ENCODE peak calls at places on chromosomes 13 and 19, in six cellular contexts. O is endodermal cell, E is heart left ventricle, M is natural killer cell, B is HFFc6, S is heart right ventricle. D is an unnamed sample.

GRCh38 chr19:17863520-17864182 is 3.9 kb downstream of the RPL18A start:
- DNase-seq in O (peak), E (no peak), M (no peak), B (no peak), S (no peak), D (no peak)

GRCh38 chr13:76925115-76925514 is 23.2 kb upstream of the ACOD1 start:
- DNase-seq in O (no peak), E (no peak), M (no peak), B (no peak), S (no peak), D (no peak)

GRCh38 chr19:57559008-57559403 is 657 bp downstream of the ZNF550 start:
- DNase-seq in O (peak), E (no peak), M (no peak), B (no peak), S (peak), D (no peak)

GRCh38 chr13:23723463-23723862 is 153.3 kb downstream of the TNFRSF19 start:
- DNase-seq in O (no peak), E (no peak), M (no peak), B (peak), S (no peak), D (no peak)

GRCh38 chr13:34038326-34039068 is 220.5 kb downstream of the RFC3 start:
- DNase-seq in O (no peak), E (no peak), M (no peak), B (no peak), S (no peak), D (no peak)

GRCh38 chr19:34480491-34480890 is 1.1 kb upstream of the WTIP start:
- DNase-seq in O (no peak), E (no peak), M (no peak), B (no peak), S (no peak), D (no peak)

GRCh38 chr13:35957174-35957867 is 173.9 kb downstream of the DCLK1 start:
- DNase-seq in O (no peak), E (no peak), M (no peak), B (peak), S (no peak), D (no peak)

GRCh38 chr19:38267780-38268430 is 3.5 kb downstream of the SPINT2 start:
- DNase-seq in O (no peak), E (no peak), M (no peak), B (no peak), S (no peak), D (no peak)

GRCh38 chr13:67259208-67259607 is 29.1 kb upstream of the PCDH9 start:
- DNase-seq in O (peak), E (no peak), M (no peak), B (no peak), S (no peak), D (no peak)

GRCh38 chr19:2578391-2578826 is 102.5 kb downstream of the GADD45B start:
- DNase-seq in O (peak), E (no peak), M (no peak), B (peak), S (no peak), D (no peak)

GRCh38 chr19:49679832-49680472 is 2.9 kb downstream of the PRMT1 start:
- DNase-seq in O (peak), E (no peak), M (no peak), B (no peak), S (no peak), D (no peak)

GRCh38 chr13:37138169-37138568 is 32.7 kb upstream of the CSNK1A1L start:
- DNase-seq in O (peak), E (no peak), M (no peak), B (no peak), S (no peak), D (no peak)
- TF ChIP-seq CTCF in O (peak), E (no peak), M (no peak), B (peak), S (peak), D (no peak)

GRCh38 chr13:92345627-92346026 is 881.0 kb upstream of the GPC6 start:
- DNase-seq in O (no peak), E (no peak), M (no peak), B (no peak), S (no peak), D (no peak)

DNA sequence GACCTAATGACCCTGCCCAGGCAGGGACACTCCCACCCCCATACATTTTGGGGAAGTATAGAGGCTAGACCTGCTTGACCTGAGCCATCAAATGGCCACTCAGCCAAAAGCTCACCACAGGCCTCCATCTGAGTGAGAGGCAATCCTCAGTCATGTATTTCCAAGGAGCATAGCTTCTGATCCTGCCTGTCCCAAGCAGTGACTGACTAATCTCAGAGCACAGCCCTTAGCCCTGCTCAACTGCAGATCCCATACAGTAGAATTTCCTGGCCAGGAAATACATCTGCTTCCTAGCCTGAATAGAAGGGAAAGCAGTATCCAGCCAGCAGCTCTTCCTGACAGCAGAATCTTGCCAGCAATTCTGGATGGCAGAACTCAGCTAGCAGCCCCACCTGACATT is 880.6 kb upstream of the GPC6 start:
- DNase-seq in O (no peak), E (no peak), M (no peak), B (no peak), S (no peak), D (no peak)
- TF ChIP-seq CTCF in O (no peak), E (no peak), M (no peak), B (no peak), S (no peak), D (no peak)

GRCh38 chr13:106110241-106110855 is 425.1 kb downstream of the EFNB2 start:
- DNase-seq in O (no peak), E (no peak), M (no peak), B (no peak), S (no peak), D (no peak)
- TF ChIP-seq CTCF in O (peak), E (no peak), M (no peak), B (peak), S (no peak), D (no peak)

DNA sequence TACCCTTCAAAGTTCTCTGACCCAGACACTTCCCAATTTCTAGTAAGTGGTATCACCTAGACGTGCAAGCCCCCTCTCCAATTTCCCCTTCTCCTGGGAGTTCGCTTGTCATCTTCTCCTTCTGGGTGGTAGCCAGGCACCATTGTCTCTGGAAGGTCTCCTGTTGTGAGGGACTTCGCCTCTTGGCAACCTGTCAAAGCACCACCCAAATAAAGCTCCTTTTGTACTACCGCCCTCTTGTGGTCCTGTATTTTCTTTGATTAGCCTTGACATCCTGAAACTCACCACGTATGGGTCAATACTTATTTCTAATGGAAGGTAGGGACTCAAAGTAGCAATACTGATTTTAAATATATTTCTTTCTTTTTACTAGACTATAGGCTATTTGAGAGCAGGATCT is 8.2 kb downstream of the GPC5 start:
- DNase-seq in O (peak), E (no peak), M (no peak), B (peak), S (no peak), D (no peak)
- TF ChIP-seq CTCF in O (peak), E (peak), M (peak), B (peak), S (peak), D (peak)

D was measured in CD14-positive monocyte.